ENCODE peak calls at places on chromosomes 4 and X, in ten cellular contexts. O is SK-N-SH, S is GM23338, Y is sigmoid colon, E is upper lobe of left lung, N is HCT116, B is transverse colon, G is suprapubic skin, W is stomach, D is HL-60. M is an unnamed sample.
A peak's percentile ranks its signal among the peaks of the same experiment; 100 is the strongest.

GRCh38 chr4:37827030-37827705 is 682 bp downstream of the PGM2 start:
- DNase-seq in O (no peak), S (no peak), Y (peak; percentile 68), E (no peak), N (no peak), B (peak; percentile 29), G (peak; percentile 81), W (peak; percentile 27), D (no peak), M (peak; percentile 90)

GRCh38 chrX:30144971-30145731 is 70.2 kb upstream of the MAGEB2 start:
- DNase-seq in O (no peak), S (no peak), Y (no peak), E (no peak), N (no peak), B (no peak), G (no peak), W (no peak), D (no peak), M (no peak)

GRCh38 chrX:154380153-154380552 is 1.1 kb downstream of the EMD start:
- DNase-seq in O (no peak), S (no peak), Y (peak; percentile 75), E (no peak), N (no peak), B (no peak), G (no peak), W (no peak), D (no peak), M (no peak)

GRCh38 chr4:150479665-150480064 is 102.3 kb upstream of the MAB21L2 start:
- DNase-seq in O (no peak), S (no peak), Y (no peak), E (no peak), N (no peak), B (no peak), G (no peak), W (no peak), D (no peak), M (no peak)

GRCh38 chr4:6891436-6892170 is 18.0 kb upstream of the TBC1D14 start:
- DNase-seq in O (no peak), S (no peak), Y (no peak), E (no peak), N (no peak), B (no peak), G (no peak), W (peak; percentile 24), D (peak; percentile 56), M (no peak)

GRCh38 chrX:101415180-101416130 is 7.4 kb downstream of the HNRNPH2 start:
- DNase-seq in O (peak; percentile 58), S (peak; percentile 75), Y (no peak), E (no peak), N (no peak), B (no peak), G (no peak), W (no peak), D (peak; percentile 49), M (no peak)

GRCh38 chrX:33336783-33337182 is 125.4 kb upstream of the DMD start:
- DNase-seq in O (no peak), S (peak; percentile 15), Y (no peak), E (no peak), N (no peak), B (no peak), G (no peak), W (no peak), D (peak; percentile 18), M (no peak)

GRCh38 chr4:178577933-178578332 is 1135.7 kb upstream of the AGA start:
- DNase-seq in O (peak; percentile 12), S (peak; percentile 50), Y (no peak), E (no peak), N (no peak), B (no peak), G (no peak), W (no peak), D (no peak), M (no peak)

GRCh38 chr4:85457752-85458467 is 17.0 kb upstream of the ARHGAP24 start:
- DNase-seq in O (no peak), S (no peak), Y (no peak), E (no peak), N (no peak), B (no peak), G (no peak), W (no peak), D (no peak), M (no peak)

GRCh38 chr4:114519368-114519767 is 79.2 kb upstream of the UGT8 start:
- DNase-seq in O (no peak), S (no peak), Y (no peak), E (no peak), N (no peak), B (no peak), G (no peak), W (no peak), D (no peak), M (no peak)

GRCh38 chrX:110331444-110332025 is 13.7 kb upstream of the AMMECR1 start:
- DNase-seq in O (no peak), S (no peak), Y (no peak), E (no peak), N (no peak), B (no peak), G (no peak), W (no peak), D (no peak), M (no peak)

GRCh38 chr4:3819210-3819919 is 53.2 kb downstream of the ADRA2C start:
- DNase-seq in O (no peak), S (no peak), Y (no peak), E (no peak), N (no peak), B (no peak), G (no peak), W (no peak), D (no peak), M (no peak)

DNA sequence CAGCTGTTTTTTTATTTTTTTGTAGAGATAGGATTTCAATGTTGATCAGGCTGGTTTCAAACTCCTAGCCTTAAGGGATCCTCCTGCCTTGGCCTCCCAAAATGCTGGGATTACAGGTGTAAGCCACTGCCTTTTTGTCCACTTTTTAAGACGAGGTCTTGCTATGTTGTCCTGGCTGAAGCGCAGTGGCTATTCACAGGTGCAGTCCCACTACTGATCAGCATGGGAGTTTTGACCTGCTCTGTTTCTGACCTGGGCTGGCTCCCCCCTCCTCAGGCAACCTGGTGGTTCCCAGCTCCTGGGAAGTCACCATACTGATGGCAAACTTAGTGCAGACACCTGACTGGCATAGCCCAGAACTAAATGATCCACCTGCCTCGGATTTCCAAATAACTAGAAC is 2.3 kb upstream of the NSD2 start:
- DNase-seq in O (no peak), S (no peak), Y (no peak), E (no peak), N (no peak), B (no peak), G (no peak), W (no peak), D (no peak), M (no peak)
- TF ChIP-seq POLR2AphosphoS5 in O (no peak), S (no peak), Y (no peak), E (no peak), N (no peak), B (no peak), G (no peak), W (no peak), D (no peak), M (no peak)

DNA sequence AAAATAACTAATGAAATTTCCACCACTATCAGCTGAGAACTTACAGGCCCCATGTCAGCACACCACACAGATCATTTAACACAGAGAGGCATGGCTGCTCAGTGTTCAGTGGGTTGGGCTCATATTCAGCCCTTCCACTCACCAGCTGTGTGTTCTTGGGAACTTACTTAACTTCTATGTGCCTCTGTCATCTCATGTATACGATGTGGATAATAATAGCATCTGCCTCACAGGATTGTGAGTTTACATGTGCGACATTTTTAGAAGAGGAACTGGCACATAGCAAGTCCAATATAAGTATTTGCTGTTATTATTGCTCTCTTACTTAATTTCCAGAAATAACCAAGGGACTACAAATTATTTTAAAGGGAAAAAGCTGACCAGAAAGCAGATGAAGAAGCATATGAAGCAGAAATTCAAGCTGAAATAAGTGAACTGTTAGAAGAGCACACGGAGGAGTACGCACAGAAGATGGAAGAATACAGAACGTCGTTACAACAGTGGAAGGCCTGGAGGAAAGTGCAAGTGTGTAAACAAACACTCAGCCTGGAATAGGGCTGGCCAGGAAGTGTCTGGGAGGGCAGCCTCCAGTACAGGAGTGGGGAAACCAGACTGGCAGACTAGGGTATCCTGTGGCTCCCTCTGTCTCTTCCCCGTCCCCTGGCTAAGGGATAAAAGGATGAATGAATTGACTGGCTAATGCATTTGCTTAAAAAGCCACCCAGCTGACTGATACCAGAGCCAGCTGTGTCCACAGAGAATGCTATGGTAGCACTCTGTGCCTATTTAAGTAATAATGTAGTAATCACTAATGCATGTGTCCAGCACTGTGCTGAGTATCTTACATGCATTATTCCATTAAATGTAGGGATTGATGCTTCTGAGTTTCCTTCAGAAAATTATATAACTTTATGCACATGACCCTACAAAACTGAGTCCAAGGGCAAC is 67.1 kb downstream of the CC2D2A start:
- DNase-seq in O (no peak), S (no peak), Y (no peak), E (no peak), N (no peak), B (no peak), G (no peak), W (no peak), D (no peak), M (no peak)
- TF ChIP-seq POLR2AphosphoS5 in O (no peak), S (no peak), Y (no peak), E (no peak), N (no peak), B (no peak), G (no peak), W (no peak), D (no peak), M (no peak)

GRCh38 chrX:1925053-1925481 is 310.2 kb downstream of the ASMT start:
- DNase-seq in O (no peak), S (peak; percentile 97), Y (no peak), E (no peak), N (no peak), B (no peak), G (no peak), W (no peak), D (no peak), M (no peak)
- TF ChIP-seq POLR2AphosphoS5 in O (no peak), S (no peak), Y (no peak), E (no peak), N (no peak), B (no peak), G (no peak), W (no peak), D (no peak), M (no peak)

GRCh38 chr4:139420652-139421051 is 33.3 kb upstream of the RAB33B start:
- DNase-seq in O (no peak), S (no peak), Y (no peak), E (no peak), N (no peak), B (no peak), G (no peak), W (no peak), D (no peak), M (no peak)

GRCh38 chr4:139416073-139416673 is 37.7 kb upstream of the RAB33B start:
- DNase-seq in O (peak; percentile 38), S (peak; percentile 66), Y (no peak), E (no peak), N (peak; percentile 34), B (no peak), G (no peak), W (no peak), D (peak; percentile 41), M (no peak)

DNA sequence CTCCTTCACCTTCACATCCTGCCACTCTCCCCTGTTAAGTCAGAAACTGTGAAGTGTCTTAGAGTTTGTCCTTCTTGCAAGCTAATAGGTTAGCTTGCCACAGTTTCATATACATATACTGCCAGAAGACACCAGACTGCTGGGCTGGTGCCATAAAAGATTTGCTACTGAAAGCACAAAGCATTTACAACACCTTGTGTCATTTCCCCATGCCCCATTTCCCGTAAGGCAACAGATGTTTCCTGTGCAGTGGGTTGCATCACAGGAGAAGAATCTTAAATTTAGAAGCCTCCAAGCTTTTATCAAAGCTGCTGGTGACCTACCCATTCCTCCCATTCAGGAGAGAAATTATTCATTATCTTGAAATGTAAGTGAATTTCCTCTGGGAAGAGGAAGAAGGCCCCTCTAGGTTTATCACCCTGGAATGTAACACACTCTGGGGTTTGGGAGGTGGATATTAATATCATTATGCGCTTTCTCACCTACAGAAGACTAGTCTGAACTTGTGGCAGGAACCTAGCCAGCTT is 34.5 kb upstream of the RAB33B start:
- DNase-seq in O (no peak), S (no peak), Y (peak; percentile 78), E (no peak), N (no peak), B (peak; percentile 38), G (no peak), W (no peak), D (peak; percentile 97), M (peak; percentile 91)
- TF ChIP-seq POLR2AphosphoS5 in O (no peak), S (no peak), Y (peak; percentile 72), E (peak; percentile 98), N (no peak), B (peak; percentile 61), G (peak; percentile 65), W (peak; percentile 72), D (peak; percentile 99), M (peak; percentile 77)

M was measured in esophagus muscularis mucosa.